ENCODE peak calls at places on chromosomes 12 and 14, in nine cellular contexts. G is stimulated activated CD4-positive, alpha-beta T cell treated with anti-CD3 and anti-CD28 coated beads, Interleukin-4, amount 100 ng/mL, for 4 hours; E is EL; D is cerebellum; B is SHP77 treated with DMSO at 0.1 percent for 48 hours; U is progenitor cell of endocrine pancreas; M is left cardiac atrium; L is CD8-positive, alpha-beta T cell; O is SK-N-SH. H is an unnamed sample.

GRCh38 chr14:41806355-41806975 is 199.8 kb downstream of the LRFN5 start:
- DNase-seq in U (no peak), G (no peak), E (no peak), L (no peak), O (no peak), M (no peak), B (no peak), D (no peak), H (no peak)

GRCh38 chr12:107491856-107492255 is 193.7 kb upstream of the PWP1 start:
- DNase-seq in O (no peak), M (no peak), B (no peak), G (no peak), E (no peak), L (no peak), U (no peak), D (no peak), H (no peak)

GRCh38 chr12:4780624-4781023 is 60.4 kb downstream of the GALNT8 start:
- DNase-seq in G (no peak), O (no peak), E (no peak), M (no peak), B (no peak), D (peak), U (no peak), L (no peak), H (no peak)

GRCh38 chr12:56785874-56786273 is 22.8 kb downstream of the HSD17B6 start:
- DNase-seq in E (no peak), M (no peak), D (no peak), B (no peak), G (no peak), U (no peak), L (no peak), O (no peak), H (no peak)

GRCh38 chr12:79438480-79439178 is 252.1 kb downstream of the PAWR start:
- DNase-seq in U (no peak), D (no peak), L (no peak), O (no peak), E (no peak), G (no peak), B (no peak), M (no peak), H (no peak)

GRCh38 chr12:62714409-62715075 is 220.4 kb downstream of the PPM1H start:
- DNase-seq in B (no peak), L (no peak), G (no peak), D (no peak), E (no peak), M (no peak), O (peak), U (no peak), H (no peak)

GRCh38 chr14:95305145-95305544 is 14.6 kb downstream of the CLMN start:
- DNase-seq in D (no peak), L (no peak), B (no peak), G (no peak), M (no peak), E (no peak), O (no peak), U (no peak), H (no peak)

GRCh38 chr12:123546281-123546680 is 12.8 kb upstream of the RILPL1 start:
- DNase-seq in M (no peak), O (no peak), L (no peak), E (peak), D (no peak), B (no peak), U (no peak), G (no peak), H (no peak)

GRCh38 chr12:108989381-108989780 is 31.5 kb downstream of the SVOP start:
- DNase-seq in U (no peak), O (no peak), M (no peak), D (no peak), B (no peak), G (no peak), L (no peak), E (peak), H (no peak)

GRCh38 chr12:78002878-78003277 is 172.2 kb downstream of the NAV3 start:
- DNase-seq in L (no peak), E (no peak), B (peak), O (peak), D (peak), G (no peak), U (no peak), M (no peak), H (peak)

GRCh38 chr14:61151276-61151675 is 129.9 kb downstream of the TMEM30B start:
- DNase-seq in E (no peak), U (no peak), L (no peak), B (no peak), M (no peak), G (no peak), D (no peak), O (no peak), H (no peak)

GRCh38 chr14:52043690-52044089 is 25.2 kb downstream of the NID2 start:
- DNase-seq in U (peak), E (peak), B (no peak), L (peak), O (peak), M (peak), G (peak), D (no peak), H (no peak)

GRCh38 chr14:36176524-36176923 is at the start of gene PTCSC3:
- DNase-seq in O (no peak), B (no peak), L (no peak), E (no peak), D (no peak), G (no peak), M (no peak), U (no peak), H (no peak)

GRCh38 chr12:46445551-46446235 is 73.1 kb upstream of the SLC38A2 start:
- DNase-seq in D (no peak), M (no peak), B (no peak), U (no peak), E (no peak), L (no peak), O (no peak), G (no peak), H (no peak)

GRCh38 chr12:130981156-130981789 is 27.6 kb downstream of the ADGRD1 start:
- DNase-seq in G (no peak), E (no peak), M (no peak), D (no peak), O (no peak), U (no peak), B (no peak), L (no peak), H (no peak)

H was measured in A673.